ENCODE peak calls at places on chromosomes 3 and 15, in four cellular contexts. T is mesendoderm, J is IMR-90, K is H1. O is an unnamed sample.
A peak's percentile ranks its signal among the peaks of the same experiment; 100 is the strongest.

GRCh38 chr15:70095387-70096214 is 2.1 kb downstream of the TLE3 start:
- DNase-seq in T (peak; percentile 90), K (no peak), J (no peak), O (peak; percentile 74)

GRCh38 chr3:194308635-194309213 is 42.4 kb downstream of the CPN2 start:
- DNase-seq in K (no peak), J (no peak), T (no peak), O (no peak)

GRCh38 chr15:29952245-29952644 is 130.0 kb upstream of the TJP1 start:
- DNase-seq in T (no peak), K (no peak), J (no peak), O (no peak)

GRCh38 chr15:80560601-80561025 is 134.5 kb upstream of the ABHD17C start:
- DNase-seq in T (peak; percentile 60), K (no peak), J (no peak), O (no peak)

GRCh38 chr3:13420051-13420816 is at the start of gene NUP210:
- DNase-seq in T (peak; percentile 46), J (no peak), K (no peak), O (peak; percentile 67)

GRCh38 chr15:25620466-25620865 is 181.6 kb upstream of the UBE3A start:
- DNase-seq in J (no peak), K (no peak), T (no peak), O (no peak)

GRCh38 chr15:99324082-99324620 is 72.9 kb downstream of the LRRC28 start:
- DNase-seq in J (peak; percentile 83), T (no peak), K (no peak), O (no peak)

GRCh38 chr15:74179983-74180688 is 6.6 kb downstream of the ISLR start:
- DNase-seq in J (peak; percentile 37), K (no peak), T (peak; percentile 28), O (no peak)

GRCh38 chr3:9837701-9838582 is 5.9 kb downstream of the RPUSD3 start:
- DNase-seq in K (no peak), J (no peak), T (no peak), O (no peak)

GRCh38 chr3:128554100-128554464 is 61.1 kb upstream of the GATA2 start:
- DNase-seq in T (peak; percentile 51), J (peak; percentile 79), K (no peak), O (peak; percentile 48)

GRCh38 chr15:52348056-52348745 is 52.6 kb upstream of the MYO5C start:
- DNase-seq in T (no peak), K (no peak), J (peak; percentile 32), O (no peak)

GRCh38 chr15:96353931-96354730 is 23.6 kb downstream of the NR2F2 start:
- DNase-seq in K (no peak), T (peak; percentile 65), J (peak; percentile 60), O (peak; percentile 74)

GRCh38 chr3:196317702-196318467 is at the start of gene DYNLT2B:
- DNase-seq in K (peak; percentile 43), T (peak; percentile 96), J (peak; percentile 84), O (peak; percentile 92)
- H2BK5ac ChIP-seq in K (no peak within 1 kb of the TSS), T (peak within 1 kb of the TSS; percentile 14), J (peak within 1 kb of the TSS; percentile 20), O (no peak within 1 kb of the TSS)

GRCh38 chr3:46071222-46071621 is 43.9 kb upstream of the XCR1 start:
- DNase-seq in K (no peak), J (no peak), T (no peak), O (no peak)

GRCh38 chr3:46078712-46079400 is 51.6 kb upstream of the XCR1 start:
- DNase-seq in T (peak; percentile 96), J (peak; percentile 93), K (peak; percentile 61), O (peak; percentile 90)

GRCh38 chr3:46080124-46080991 is 53.1 kb upstream of the XCR1 start:
- DNase-seq in K (no peak), J (no peak), T (no peak), O (no peak)

GRCh38 chr3:46076606-46077005 is 49.3 kb upstream of the XCR1 start:
- DNase-seq in J (peak; percentile 13), K (no peak), T (no peak), O (no peak)

GRCh38 chr3:46075816-46076215 is 48.5 kb upstream of the XCR1 start:
- DNase-seq in J (no peak), K (no peak), T (no peak), O (no peak)
- H4K5ac ChIP-seq in J (no peak overlapping the region), K (no peak overlapping the region), T (no peak overlapping the region), O (no peak overlapping the region)

GRCh38 chr3:159850481-159850880 is 138.2 kb upstream of the IL12A start:
- DNase-seq in J (no peak), K (no peak), T (no peak), O (no peak)

GRCh38 chr3:159854500-159855124 is 134.0 kb upstream of the IL12A start:
- DNase-seq in J (peak; percentile 97), K (no peak), T (peak; percentile 90), O (no peak)

GRCh38 chr3:159853506-159853864 is 135.2 kb upstream of the IL12A start:
- DNase-seq in T (no peak), J (no peak), K (no peak), O (no peak)

GRCh38 chr3:159852256-159852655 is 136.4 kb upstream of the IL12A start:
- DNase-seq in K (no peak), J (no peak), T (no peak), O (no peak)

DNA sequence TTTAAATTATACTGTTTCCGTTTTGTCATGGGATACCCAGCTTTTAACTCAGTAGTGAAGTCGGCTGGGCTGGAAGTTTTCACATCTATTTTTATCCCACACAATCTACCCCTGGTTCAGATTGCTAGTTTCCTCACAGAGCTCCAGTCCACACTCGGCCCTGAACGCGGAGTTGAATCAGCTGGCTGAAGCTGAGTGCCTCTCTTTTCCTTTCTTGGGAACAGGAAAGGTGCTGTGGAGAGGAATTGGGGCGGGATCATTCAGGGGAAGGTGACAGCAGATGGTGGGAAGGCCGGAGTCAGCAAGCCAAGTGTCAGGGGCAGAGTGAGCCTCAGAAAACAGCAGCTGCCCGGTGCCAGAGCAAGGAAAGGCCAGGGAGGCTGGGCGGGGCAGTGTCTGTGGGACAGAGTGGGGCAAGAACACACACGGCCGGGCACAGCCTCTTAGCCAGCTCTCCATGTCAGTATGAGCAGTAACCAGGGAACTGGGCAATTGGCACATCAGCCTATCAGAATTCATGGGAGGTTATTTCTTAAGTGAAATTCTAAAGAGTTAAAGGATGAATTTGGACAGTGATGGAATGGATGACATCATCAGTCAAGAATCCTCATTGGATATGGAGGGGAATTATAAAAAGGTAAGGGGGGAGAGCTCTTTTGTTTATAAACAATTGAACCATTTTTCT is 135.7 kb upstream of the IL12A start:
- DNase-seq in J (peak; percentile 56), T (peak; percentile 93), K (no peak), O (peak; percentile 62)
- H3K9ac ChIP-seq in J (peak overlapping the region; percentile 67), T (peak overlapping the region; percentile 29), K (no peak overlapping the region), O (no peak overlapping the region)

DNA sequence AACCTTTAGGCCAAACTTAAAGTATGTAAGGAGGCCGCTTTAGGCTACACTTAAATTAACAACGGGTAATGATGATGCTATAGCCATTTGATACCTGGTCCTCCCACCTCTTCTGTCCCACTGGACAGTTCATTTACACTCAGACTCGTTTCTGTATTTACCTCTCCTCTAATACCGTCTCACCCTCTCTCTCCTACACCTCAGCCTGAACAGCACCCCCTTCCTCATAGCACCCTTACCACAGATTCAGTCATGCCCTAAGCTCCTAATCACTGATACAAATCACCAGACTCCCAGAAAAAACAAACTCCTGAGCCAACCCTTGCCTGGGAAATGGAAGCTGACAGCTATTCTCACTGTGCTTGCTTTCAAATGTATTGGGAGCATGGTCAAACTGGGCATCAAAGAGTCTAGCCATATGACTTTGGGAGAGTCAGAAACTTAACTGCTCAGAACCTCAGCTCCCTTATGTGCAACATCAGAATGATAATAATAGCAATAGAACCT is 241.3 kb upstream of the SETMAR start:
- DNase-seq in T (no peak), J (no peak), K (no peak), O (no peak)
- H2BK5ac ChIP-seq in T (no peak overlapping the region), J (no peak overlapping the region), K (no peak overlapping the region), O (no peak overlapping the region)